ENCODE peak calls at places on chromosomes 2 and 18, in eight cellular contexts. A is GF-D8; V is right cardiac atrium; T is head of caudate nucleus; F is transverse colon; C is GM12878; N is activated CD4-positive, alpha-beta T cell treated with anti-CD3 and anti-CD28 coated beads for 4 hours; L is cardiac fibroblast. K is an unnamed sample.

GRCh38 chr2:216109962-216110614 is 940 bp downstream of the XRCC5 start:
- DNase-seq in A (peak), V (no peak), T (no peak), F (no peak), C (no peak), N (no peak), L (peak), K (peak)

GRCh38 chr2:31563273-31563839 is 17.4 kb downstream of the SRD5A2 start:
- DNase-seq in A (no peak), V (no peak), T (no peak), F (no peak), C (no peak), N (no peak), L (no peak), K (no peak)

GRCh38 chr2:148338544-148338943 is 306.0 kb upstream of the EPC2 start:
- DNase-seq in A (no peak), V (no peak), T (no peak), F (no peak), C (no peak), N (no peak), L (peak), K (peak)

GRCh38 chr2:77087987-77088414 is 434.2 kb downstream of the LRRTM4 start:
- DNase-seq in A (no peak), V (no peak), T (no peak), F (no peak), C (no peak), N (no peak), L (no peak), K (no peak)

GRCh38 chr2:226118471-226119429 is 680.9 kb downstream of the IRS1 start:
- DNase-seq in A (peak), V (peak), T (no peak), F (no peak), C (no peak), N (no peak), L (peak), K (peak)

GRCh38 chr2:219327719-219328118 is 4.8 kb downstream of the RESP18 start:
- DNase-seq in A (no peak), V (no peak), T (peak), F (no peak), C (no peak), N (no peak), L (no peak), K (no peak)

GRCh38 chr2:224930124-224930523 is 112.1 kb downstream of the DOCK10 start:
- DNase-seq in A (no peak), V (no peak), T (no peak), F (no peak), C (no peak), N (no peak), L (no peak), K (peak)

GRCh38 chr2:164458801-164459200 is 162.5 kb downstream of the GRB14 start:
- DNase-seq in A (no peak), V (no peak), T (no peak), F (no peak), C (no peak), N (no peak), L (no peak), K (no peak)

GRCh38 chr2:27873091-27873490 is 17.1 kb downstream of the RBKS start:
- DNase-seq in A (no peak), V (no peak), T (no peak), F (no peak), C (no peak), N (no peak), L (no peak), K (no peak)

GRCh38 chr2:98926601-98927000 is 9.4 kb downstream of the CRACDL start:
- DNase-seq in A (no peak), V (no peak), T (no peak), F (no peak), C (no peak), N (no peak), L (no peak), K (no peak)

GRCh38 chr2:234111523-234111922 is 61.0 kb downstream of the SPP2 start:
- DNase-seq in A (no peak), V (no peak), T (no peak), F (no peak), C (no peak), N (no peak), L (no peak), K (no peak)

GRCh38 chr18:48222118-48222517 is 187.1 kb downstream of the ZBTB7C start:
- DNase-seq in A (peak), V (no peak), T (no peak), F (peak), C (peak), N (no peak), L (peak), K (peak)

GRCh38 chr2:33417093-33417492 is 59.4 kb upstream of the RASGRP3 start:
- DNase-seq in A (no peak), V (no peak), T (no peak), F (no peak), C (no peak), N (no peak), L (peak), K (no peak)

GRCh38 chr2:158359846-158360245 is 96.7 kb downstream of the CCDC148 start:
- DNase-seq in A (no peak), V (no peak), T (no peak), F (no peak), C (no peak), N (no peak), L (no peak), K (peak)

GRCh38 chr2:100832885-100833284 is 12.9 kb downstream of the NPAS2 start:
- DNase-seq in A (no peak), V (no peak), T (no peak), F (peak), C (no peak), N (no peak), L (no peak), K (no peak)